ENCODE peak calls at places on chromosomes 7 and 10, in six cellular contexts. Y is tibial nerve, U is psoas muscle, C is epithelial cell of esophagus, X is lower lobe of right lung, K is tibial artery. N is an unnamed sample.

GRCh38 chr7:158601090-158601489 is 13.5 kb upstream of the PTPRN2 start:
- DNase-seq in Y (no peak), U (no peak), C (no peak), X (no peak), K (no peak), N (no peak)

GRCh38 chr7:146772581-146772980 is 656.0 kb downstream of the CNTNAP2 start:
- DNase-seq in Y (no peak), U (no peak), C (no peak), X (no peak), K (no peak), N (no peak)

GRCh38 chr7:55532150-55532917 is 40.0 kb downstream of the VOPP1 start:
- DNase-seq in Y (no peak), U (no peak), C (peak; percentile 33), X (no peak), K (no peak), N (no peak)

GRCh38 chr10:29533046-29533445 is 101.7 kb downstream of the SVIL start:
- DNase-seq in Y (no peak), U (no peak), C (no peak), X (no peak), K (no peak), N (no peak)

GRCh38 chr7:54831644-54832095 is 72.7 kb upstream of the SEC61G start:
- DNase-seq in Y (no peak), U (no peak), C (peak; percentile 98), X (no peak), K (no peak), N (no peak)

GRCh38 chr7:138167222-138167621 is 91.0 kb downstream of the AKR1D1 start:
- DNase-seq in Y (no peak), U (no peak), C (no peak), X (no peak), K (no peak), N (no peak)

GRCh38 chr10:103781329-103782061 is 73.9 kb downstream of the SH3PXD2A start:
- DNase-seq in Y (no peak), U (peak; percentile 34), C (peak; percentile 97), X (no peak), K (no peak), N (no peak)

GRCh38 chr7:148973256-148973655 is 55.0 kb downstream of the PDIA4 start:
- DNase-seq in Y (no peak), U (peak; percentile 13), C (peak; percentile 33), X (no peak), K (no peak), N (no peak)

GRCh38 chr7:64893401-64893800 is 9.7 kb upstream of the ZNF273 start:
- DNase-seq in Y (no peak), U (no peak), C (no peak), X (no peak), K (no peak), N (no peak)

GRCh38 chr10:61751599-61751998 is 88.9 kb downstream of the CABCOCO1 start:
- DNase-seq in Y (no peak), U (no peak), C (no peak), X (no peak), K (no peak), N (no peak)

GRCh38 chr10:121900443-121901174 is 27.2 kb downstream of the ATE1 start:
- DNase-seq in Y (peak; percentile 58), U (no peak), C (peak; percentile 68), X (no peak), K (no peak), N (no peak)

GRCh38 chr10:116630020-116630419 is 9.3 kb downstream of the PNLIPRP2 start:
- DNase-seq in Y (no peak), U (no peak), C (no peak), X (no peak), K (no peak), N (no peak)

GRCh38 chr10:115092555-115093285 is 445 bp upstream of the ATRNL1 start:
- DNase-seq in Y (no peak), U (peak; percentile 50), C (peak; percentile 12), X (no peak), K (no peak), N (peak; percentile 39)

GRCh38 chr10:62456611-62457101 is 82.5 kb downstream of the ZNF365 start:
- DNase-seq in Y (peak; percentile 8), U (no peak), C (no peak), X (no peak), K (no peak), N (no peak)

GRCh38 chr7:17963281-17963680 is 23.0 kb upstream of the SNX13 start:
- DNase-seq in Y (no peak), U (no peak), C (no peak), X (no peak), K (peak; percentile 34), N (no peak)

GRCh38 chr7:33459340-33459751 is 330.0 kb downstream of the BBS9 start:
- DNase-seq in Y (no peak), U (no peak), C (peak; percentile 76), X (no peak), K (no peak), N (no peak)

GRCh38 chr7:130154131-130154500 is 51.1 kb downstream of the TMEM209 start:
- DNase-seq in Y (no peak), U (no peak), C (no peak), X (peak; percentile 74), K (no peak), N (no peak)

GRCh38 chr7:27606270-27607209 is 56.1 kb downstream of the HIBADH start:
- DNase-seq in Y (no peak), U (no peak), C (peak; percentile 26), X (no peak), K (no peak), N (no peak)

GRCh38 chr7:48703446-48703845 is 220.9 kb upstream of the CDC14C start:
- DNase-seq in Y (no peak), U (no peak), C (no peak), X (no peak), K (no peak), N (no peak)

GRCh38 chr10:91758303-91759146 is 39.7 kb upstream of the TNKS2 start:
- DNase-seq in Y (no peak), U (no peak), C (peak; percentile 78), X (no peak), K (no peak), N (no peak)

GRCh38 chr7:106779877-106780276 is 85.2 kb upstream of the PIK3CG start:
- DNase-seq in Y (no peak), U (no peak), C (peak; percentile 13), X (no peak), K (no peak), N (no peak)

GRCh38 chr7:134186022-134186421 is 58.9 kb downstream of the LRGUK start:
- DNase-seq in Y (no peak), U (no peak), C (peak; percentile 75), X (no peak), K (no peak), N (no peak)

GRCh38 chr7:7237201-7237977 is 55.0 kb downstream of the C1GALT1 start:
- DNase-seq in Y (no peak), U (no peak), C (no peak), X (no peak), K (no peak), N (no peak)

GRCh38 chr7:84950836-84951235 is 236.0 kb downstream of the SEMA3D start:
- DNase-seq in Y (no peak), U (no peak), C (peak; percentile 22), X (no peak), K (no peak), N (no peak)

GRCh38 chr10:104332243-104333036 is 5.8 kb downstream of the ITPRIP start:
- DNase-seq in Y (no peak), U (no peak), C (no peak), X (no peak), K (no peak), N (no peak)

GRCh38 chr7:36583318-36583717 is 141.0 kb downstream of the AOAH start:
- DNase-seq in Y (no peak), U (no peak), C (peak; percentile 61), X (no peak), K (no peak), N (no peak)

GRCh38 chr10:49592726-49593563 is 17.2 kb upstream of the SLC18A3 start:
- DNase-seq in Y (peak; percentile 44), U (no peak), C (peak; percentile 69), X (no peak), K (peak; percentile 47), N (no peak)

GRCh38 chr7:101814996-101815825 is 2.2 kb upstream of the CUX1 start:
- DNase-seq in Y (no peak), U (peak; percentile 77), C (no peak), X (peak; percentile 56), K (no peak), N (peak; percentile 37)

GRCh38 chr10:92758594-92758993 is 68.8 kb downstream of the HHEX start:
- DNase-seq in Y (no peak), U (no peak), C (no peak), X (no peak), K (no peak), N (no peak)

GRCh38 chr10:26408858-26409494 is 29.2 kb upstream of the APBB1IP start:
- DNase-seq in Y (no peak), U (no peak), C (no peak), X (no peak), K (no peak), N (no peak)

DNA sequence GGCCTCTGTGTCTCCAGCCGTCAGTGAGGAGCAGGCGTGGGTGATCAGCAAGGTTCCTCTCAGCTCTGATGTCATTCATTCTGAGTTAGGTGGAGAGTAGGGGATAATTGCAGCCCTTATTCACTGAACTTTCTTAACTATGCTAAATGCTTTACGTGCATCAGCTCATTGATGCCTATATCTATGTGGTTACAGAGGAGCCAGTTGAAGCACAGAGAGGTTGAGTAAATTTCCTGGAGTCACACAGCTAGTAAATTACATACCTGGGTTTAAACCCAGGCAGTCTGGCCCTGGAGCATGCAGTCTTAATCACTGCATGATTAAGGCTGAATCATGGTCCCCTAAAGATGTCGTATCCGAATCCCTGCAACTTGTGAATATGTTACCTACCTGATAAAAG is 99.6 kb downstream of the GRK5 start:
- DNase-seq in Y (no peak), U (no peak), C (peak; percentile 79), X (no peak), K (no peak), N (no peak)
- TF ChIP-seq CTCF in Y (no peak), U (no peak), C (no peak), X (no peak), K (no peak), N (no peak)

DNA sequence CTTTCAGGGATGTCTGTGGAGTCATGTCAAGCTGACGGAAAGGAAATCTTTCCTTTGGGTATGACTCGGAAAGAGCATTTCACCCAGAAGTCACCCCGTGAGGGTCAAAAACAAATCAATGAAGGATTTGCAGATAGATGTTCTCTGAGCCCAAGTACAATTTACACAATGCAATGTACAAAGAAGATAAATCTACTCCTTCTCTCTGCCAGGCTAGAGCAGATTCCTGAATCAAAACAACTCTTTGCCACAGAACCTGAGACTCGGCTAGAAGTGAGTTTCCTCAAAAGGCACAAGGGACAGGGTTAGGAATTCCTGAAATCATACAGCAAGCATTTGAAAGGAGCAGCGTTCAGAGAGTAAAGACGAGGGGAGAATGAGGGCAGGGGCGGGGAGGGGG is 34.0 kb upstream of the CALN1 start:
- DNase-seq in Y (no peak), U (no peak), C (no peak), X (no peak), K (no peak), N (no peak)
- H3K4me3 ChIP-seq in Y (no peak overlapping the region), U (no peak overlapping the region), C (no peak overlapping the region), X (no peak overlapping the region), K (no peak overlapping the region), N (peak overlapping the region; percentile 58)

GRCh38 chr10:21056461-21056860 is 159.3 kb upstream of the NEBL start:
- DNase-seq in Y (no peak), U (no peak), C (no peak), X (no peak), K (no peak), N (no peak)
- TF ChIP-seq CTCF in Y (no peak), U (no peak), C (no peak), X (no peak), K (no peak), N (no peak)

GRCh38 chr10:22849077-22849810 is 78.6 kb upstream of the ARMC3 start:
- DNase-seq in Y (peak; percentile 84), U (peak; percentile 87), C (peak; percentile 10), X (peak; percentile 77), K (peak; percentile 94), N (peak; percentile 94)
- H3K4me3 ChIP-seq in Y (no peak overlapping the region), U (peak overlapping the region; percentile 11), C (no peak overlapping the region), X (no peak overlapping the region), K (peak overlapping the region; percentile 2), N (peak overlapping the region; percentile 27)